ENCODE peak calls at places on chromosomes 4 and X, in nine cellular contexts. Q is KG1, J is KBM-7, M is spleen, U is kidney, X is T-helper 2 cell, V is AG08396, L is A549, I is aorta. O is an unnamed sample.

GRCh38 chrX:25207803-25208202 is 192.0 kb upstream of the ARX start:
- DNase-seq in L (no peak), J (no peak), U (no peak), X (no peak), Q (no peak), I (no peak), M (no peak), V (no peak), O (no peak)

GRCh38 chr4:37715889-37716402 is 29.8 kb upstream of the RELL1 start:
- DNase-seq in U (no peak), V (no peak), M (no peak), Q (no peak), J (peak; percentile 27), X (peak; percentile 90), L (no peak), I (no peak), O (no peak)

GRCh38 chr4:1664141-1664540 is 20.0 kb downstream of the FAM53A start:
- DNase-seq in I (no peak), M (no peak), V (no peak), U (no peak), X (no peak), J (no peak), L (no peak), Q (no peak), O (no peak)

GRCh38 chr4:171954650-171955049 is 141.4 kb downstream of the GALNTL6 start:
- DNase-seq in U (no peak), X (no peak), Q (no peak), I (no peak), M (no peak), V (no peak), J (peak; percentile 54), L (no peak), O (no peak)

GRCh38 chrX:8783100-8784098 is 17.8 kb downstream of the FAM9A start:
- DNase-seq in Q (no peak), I (no peak), V (peak; percentile 56), X (peak; percentile 30), U (peak; percentile 67), J (peak; percentile 38), M (peak; percentile 79), L (peak; percentile 11), O (no peak)

GRCh38 chr4:107069049-107069448 is 32.9 kb upstream of the DKK2 start:
- DNase-seq in J (no peak), Q (no peak), M (no peak), L (no peak), I (no peak), X (no peak), U (no peak), V (no peak), O (no peak)

GRCh38 chrX:53223955-53224859 is 800 bp downstream of the KDM5C start:
- DNase-seq in J (no peak), I (no peak), M (peak; percentile 90), U (peak; percentile 77), L (peak; percentile 35), V (peak; percentile 71), Q (no peak), X (peak; percentile 45), O (peak; percentile 64)

GRCh38 chrX:40922307-40922706 is 162.9 kb upstream of the USP9X start:
- DNase-seq in X (no peak), L (no peak), I (no peak), U (no peak), J (peak; percentile 53), V (peak; percentile 28), M (no peak), Q (no peak), O (peak; percentile 31)

GRCh38 chrX:123835661-123836371 is 24.0 kb upstream of the XIAP start:
- DNase-seq in I (no peak), V (peak; percentile 36), Q (no peak), M (no peak), X (no peak), L (peak; percentile 71), J (no peak), U (no peak), O (peak; percentile 21)

GRCh38 chr4:80740375-80740774 is 290.1 kb upstream of the BMP3 start:
- DNase-seq in I (no peak), X (no peak), V (no peak), U (no peak), M (no peak), L (no peak), J (no peak), Q (no peak), O (no peak)

GRCh38 chr4:5137927-5138326 is 86.6 kb downstream of the STK32B start:
- DNase-seq in L (peak; percentile 25), U (no peak), J (no peak), Q (no peak), I (no peak), X (no peak), M (no peak), V (no peak), O (no peak)

GRCh38 chr4:11487139-11487538 is 58.4 kb upstream of the HS3ST1 start:
- DNase-seq in M (no peak), I (no peak), L (no peak), X (peak; percentile 73), V (no peak), Q (no peak), J (no peak), U (no peak), O (no peak)

GRCh38 chr4:122826596-122827257 is at the start of gene FGF2:
- DNase-seq in V (peak; percentile 86), L (peak; percentile 28), I (peak; percentile 83), J (no peak), Q (no peak), U (peak; percentile 90), M (peak; percentile 79), X (peak; percentile 24), O (peak; percentile 8)

GRCh38 chrX:40108959-40109287 is 11.2 kb upstream of the BCOR start:
- DNase-seq in L (peak; percentile 62), I (peak; percentile 87), X (peak; percentile 71), U (peak; percentile 93), M (peak; percentile 88), V (peak; percentile 89), J (peak; percentile 75), Q (no peak), O (peak; percentile 66)

GRCh38 chr4:169160825-169161224 is 109.9 kb downstream of the SH3RF1 start:
- DNase-seq in X (no peak), Q (no peak), L (no peak), I (no peak), V (peak; percentile 12), M (no peak), U (no peak), J (no peak), O (no peak)

GRCh38 chrX:20224814-20225487 is 41.8 kb downstream of the RPS6KA3 start:
- DNase-seq in V (no peak), Q (no peak), X (peak; percentile 60), J (no peak), L (no peak), U (no peak), I (no peak), M (no peak), O (no peak)

GRCh38 chr4:110484029-110484428 is 8.1 kb downstream of the ENPEP start:
- DNase-seq in X (no peak), Q (no peak), V (no peak), L (no peak), I (no peak), J (no peak), U (no peak), M (no peak), O (no peak)

GRCh38 chrX:64204252-64204651 is 1.3 kb downstream of the AMER1 start:
- DNase-seq in V (no peak), X (no peak), L (no peak), J (no peak), I (peak; percentile 53), M (peak; percentile 87), Q (no peak), U (peak; percentile 80), O (no peak)

GRCh38 chr4:71732706-71733105 is 51.2 kb downstream of the GC start:
- DNase-seq in I (no peak), U (no peak), L (peak; percentile 3), Q (no peak), X (no peak), V (peak; percentile 25), J (peak; percentile 13), M (no peak), O (no peak)

GRCh38 chrX:19544693-19545305 is 29.5 kb upstream of the MAP3K15 start:
- DNase-seq in Q (peak; percentile 1), X (peak; percentile 45), V (peak; percentile 74), L (peak; percentile 66), I (no peak), M (no peak), J (peak; percentile 79), U (no peak), O (peak; percentile 26)

GRCh38 chr4:146063143-146063542 is 112.4 kb upstream of the LSM6 start:
- DNase-seq in J (no peak), X (no peak), Q (no peak), L (no peak), V (no peak), I (no peak), M (no peak), U (no peak), O (no peak)

GRCh38 chrX:65196758-65197371 is 220.6 kb upstream of the ZC4H2 start:
- DNase-seq in I (no peak), L (peak; percentile 1), U (no peak), X (peak; percentile 0), J (peak; percentile 32), V (no peak), Q (no peak), M (no peak), O (no peak)

GRCh38 chrX:19344661-19345060 is 934 bp downstream of the PDHA1 start:
- DNase-seq in J (peak; percentile 51), I (no peak), X (no peak), L (no peak), U (no peak), Q (no peak), M (no peak), V (no peak), O (no peak)

GRCh38 chrX:9781941-9782340 is 4.3 kb upstream of the SHROOM2 start:
- DNase-seq in J (no peak), M (no peak), Q (no peak), V (no peak), U (no peak), L (no peak), I (no peak), X (no peak), O (no peak)

GRCh38 chrX:147478899-147479298 is 432.8 kb upstream of the FMR1 start:
- DNase-seq in X (no peak), I (no peak), L (no peak), J (no peak), M (no peak), V (no peak), U (no peak), Q (no peak), O (no peak)

GRCh38 chrX:3811331-3812311 is 98.2 kb upstream of the PRKX start:
- DNase-seq in Q (no peak), V (peak; percentile 19), U (no peak), I (no peak), J (peak; percentile 62), L (peak; percentile 40), X (peak; percentile 86), M (peak; percentile 72), O (peak; percentile 32)

GRCh38 chr4:6573986-6574746 is 823 bp upstream of the MAN2B2 start:
- DNase-seq in X (no peak), I (no peak), U (no peak), V (no peak), Q (no peak), M (no peak), L (no peak), J (no peak), O (no peak)

GRCh38 chrX:9912341-9912740 is 54.8 kb upstream of the CLDN34 start:
- DNase-seq in V (no peak), Q (no peak), M (no peak), J (no peak), I (no peak), X (no peak), U (no peak), L (no peak), O (no peak)

GRCh38 chr4:165711436-165711835 is 161.6 kb upstream of the TLL1 start:
- DNase-seq in J (no peak), Q (no peak), L (no peak), X (no peak), V (no peak), M (no peak), U (no peak), I (no peak), O (no peak)

GRCh38 chr4:5964030-5964429 is 54.2 kb downstream of the C4orf50 start:
- DNase-seq in I (no peak), J (no peak), M (no peak), L (no peak), X (no peak), V (no peak), Q (no peak), U (no peak), O (no peak)

GRCh38 chrX:34884693-34885277 is 57.8 kb upstream of the FAM47B start:
- DNase-seq in X (no peak), I (no peak), J (no peak), M (no peak), L (peak; percentile 33), V (peak; percentile 66), U (no peak), Q (no peak), O (no peak)